ENCODE peak calls at places on chromosome 17, in ten cellular contexts. P is right atrium auricular region; W is body of pancreas; X is colonic mucosa; E is psoas muscle; F is left lung; T is CD8-positive, alpha-beta T cell; S is tibial nerve; K is left ventricle myocardium inferior; Z is ovary. L is an unnamed sample.

GRCh38 chr17:44247346-44248219 is 20.4 kb downstream of the SLC4A1 start:
- DNase-seq in P (no peak), W (no peak), X (no peak), E (peak; percentile 77), F (no peak), T (no peak), S (no peak), K (peak; percentile 65), Z (no peak), L (peak; percentile 77)

GRCh38 chr17:65892912-65893377 is 299.0 kb downstream of the CEP112 start:
- DNase-seq in P (no peak), W (no peak), X (no peak), E (no peak), F (no peak), T (no peak), S (no peak), K (no peak), Z (no peak), L (no peak)

GRCh38 chr17:74960739-74961342 is 11.7 kb downstream of the HID1 start:
- DNase-seq in P (no peak), W (no peak), X (peak; percentile 73), E (no peak), F (peak; percentile 80), T (no peak), S (no peak), K (no peak), Z (no peak), L (no peak)

GRCh38 chr17:37507108-37507507 is 17.4 kb downstream of the DUSP14 start:
- DNase-seq in P (no peak), W (no peak), X (no peak), E (no peak), F (no peak), T (no peak), S (no peak), K (no peak), Z (no peak), L (no peak)

GRCh38 chr17:30267625-30268024 is 24.1 kb downstream of the BLMH start:
- DNase-seq in P (no peak), W (no peak), X (no peak), E (no peak), F (no peak), T (no peak), S (no peak), K (no peak), Z (no peak), L (no peak)

GRCh38 chr17:73145641-73146040 is 19.2 kb upstream of the SSTR2 start:
- DNase-seq in P (no peak), W (no peak), X (no peak), E (no peak), F (no peak), T (no peak), S (no peak), K (no peak), Z (no peak), L (no peak)

GRCh38 chr17:28488884-28489276 is 15.4 kb downstream of the SLC13A2 start:
- DNase-seq in P (no peak), W (no peak), X (no peak), E (no peak), F (no peak), T (no peak), S (no peak), K (no peak), Z (no peak), L (no peak)

GRCh38 chr17:50634123-50634914 is at the start of gene ABCC3:
- DNase-seq in P (no peak), W (peak; percentile 69), X (peak; percentile 86), E (peak; percentile 67), F (peak; percentile 92), T (no peak), S (no peak), K (peak; percentile 30), Z (no peak), L (no peak)

GRCh38 chr17:81922566-81923301 is 4.8 kb upstream of the SIRT7 start:
- DNase-seq in P (no peak), W (no peak), X (no peak), E (peak; percentile 79), F (no peak), T (no peak), S (no peak), K (no peak), Z (peak; percentile 43), L (no peak)

GRCh38 chr17:81923302-81924260 is 4.0 kb downstream of the MAFG start:
- DNase-seq in P (peak; percentile 70), W (peak; percentile 65), X (peak; percentile 82), E (peak; percentile 89), F (peak; percentile 95), T (no peak), S (peak; percentile 46), K (peak; percentile 75), Z (peak; percentile 80), L (peak; percentile 72)

GRCh38 chr17:81926451-81927144 is 937 bp downstream of the MAFG start:
- DNase-seq in P (peak; percentile 89), W (peak; percentile 80), X (peak; percentile 93), E (peak; percentile 87), F (peak; percentile 90), T (no peak), S (peak; percentile 58), K (peak; percentile 81), Z (peak; percentile 71), L (peak; percentile 89)

GRCh38 chr17:81925860-81926450 is 1.6 kb downstream of the MAFG start:
- DNase-seq in P (no peak), W (no peak), X (no peak), E (no peak), F (no peak), T (no peak), S (no peak), K (no peak), Z (peak; percentile 18), L (no peak)

DNA sequence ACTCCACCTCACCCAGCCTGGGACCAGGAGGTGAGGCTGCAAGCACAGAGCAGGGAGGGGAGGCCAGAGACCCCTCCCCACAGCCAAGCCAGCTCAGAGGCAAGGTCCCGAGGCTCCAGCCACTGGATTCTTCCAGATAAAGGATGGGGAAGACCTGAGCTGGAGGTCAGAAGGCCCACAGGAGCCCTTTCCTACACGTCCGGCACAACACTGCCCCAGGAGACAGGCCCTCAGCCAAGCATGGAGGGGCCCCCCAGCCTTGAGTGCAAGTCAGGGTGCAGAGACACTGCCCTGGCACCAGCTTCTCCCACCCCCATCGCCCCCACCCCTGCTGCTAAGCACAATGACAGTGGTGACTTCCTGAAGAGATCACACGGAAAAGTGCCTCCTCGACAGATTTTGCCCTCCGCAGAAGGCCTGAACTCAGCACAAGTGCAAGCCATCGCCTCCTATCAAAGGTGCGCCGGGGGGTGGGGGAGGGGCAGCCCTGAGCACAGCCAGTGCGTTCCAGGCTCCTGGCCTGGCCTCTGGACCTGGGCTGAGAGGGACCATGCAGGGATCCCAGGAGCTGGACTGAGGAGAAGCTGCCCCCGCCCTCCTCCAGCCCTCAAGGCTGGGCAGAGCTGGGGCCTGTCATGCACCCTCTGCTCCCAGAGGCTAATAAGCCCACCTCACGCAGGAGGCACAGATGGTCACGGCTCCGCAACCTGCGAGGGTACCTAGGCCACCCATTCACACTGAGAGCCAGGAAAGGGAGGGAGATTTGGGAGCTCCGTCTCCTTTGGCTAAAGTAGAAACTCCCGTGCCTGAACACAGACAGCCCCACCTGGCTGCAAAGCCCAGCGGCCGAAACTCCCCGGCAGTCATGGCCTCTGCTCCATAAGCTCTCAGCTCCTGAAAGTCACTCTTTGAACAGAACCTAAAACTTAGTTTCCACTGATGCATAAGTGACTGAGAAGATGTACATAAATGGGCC is 2.7 kb downstream of the MAFG start:
- DNase-seq in P (no peak), W (no peak), X (no peak), E (no peak), F (no peak), T (no peak), S (no peak), K (no peak), Z (peak; percentile 36), L (no peak)
- H3K4me1 ChIP-seq in P (peaks cover 74% of the 10 kb centered on the region), W (peaks cover 51% of the 10 kb centered on the region), X (peaks cover 24% of the 10 kb centered on the region), E (peaks cover 58% of the 10 kb centered on the region), F (peaks cover 19% of the 10 kb centered on the region), T (peaks cover 28% of the 10 kb centered on the region), S (peaks cover 66% of the 10 kb centered on the region), K (peaks cover 74% of the 10 kb centered on the region), Z (peaks cover 30% of the 10 kb centered on the region), L (peaks cover 50% of the 10 kb centered on the region)

DNA sequence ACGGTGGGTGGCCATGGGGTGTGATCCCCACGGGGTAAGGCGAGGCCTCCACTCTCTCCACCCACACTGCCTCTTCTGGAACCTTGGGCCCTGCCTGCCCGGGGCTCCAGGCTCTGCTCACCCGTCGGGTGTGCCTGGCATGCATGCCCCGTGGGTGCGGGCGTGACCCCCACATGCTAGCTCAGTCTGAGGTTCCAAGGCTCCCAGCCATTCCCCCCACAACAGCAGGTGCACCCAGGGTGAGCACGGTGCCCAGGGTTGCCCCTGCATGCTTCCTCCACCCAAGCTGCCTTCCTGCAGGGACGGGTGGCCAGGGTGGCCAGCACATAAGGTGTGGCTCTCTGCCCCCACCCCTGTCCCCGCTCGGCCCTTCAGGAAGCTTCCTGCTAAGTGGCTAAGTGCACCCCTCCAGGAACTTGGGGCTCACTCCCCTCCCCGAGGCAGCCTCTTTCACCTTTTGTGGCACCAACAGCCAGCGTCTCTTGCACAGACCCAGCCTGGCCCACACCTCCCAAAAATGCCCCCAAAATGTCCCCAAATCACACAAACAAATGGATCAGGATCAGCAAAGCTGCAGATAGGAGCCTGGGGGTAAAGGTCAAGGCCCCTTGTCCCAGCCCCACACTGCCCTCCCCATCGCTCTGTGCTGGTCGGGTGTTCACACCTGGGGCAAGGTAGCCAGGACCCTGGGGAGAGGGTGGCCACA is 21.4 kb upstream of the PVALEF start:
- DNase-seq in P (no peak), W (no peak), X (no peak), E (no peak), F (no peak), T (no peak), S (no peak), K (no peak), Z (no peak), L (no peak)
- H3K4me1 ChIP-seq in P (peaks cover 9% of the 10 kb centered on the region), W (peaks cover 13% of the 10 kb centered on the region), X (no peaks in the 10 kb centered on the region), E (peaks cover 6% of the 10 kb centered on the region), F (peaks cover 6% of the 10 kb centered on the region), T (no peaks in the 10 kb centered on the region), S (peaks cover 30% of the 10 kb centered on the region), K (peaks cover 9% of the 10 kb centered on the region), Z (peaks cover 3% of the 10 kb centered on the region), L (peaks cover 4% of the 10 kb centered on the region)

DNA sequence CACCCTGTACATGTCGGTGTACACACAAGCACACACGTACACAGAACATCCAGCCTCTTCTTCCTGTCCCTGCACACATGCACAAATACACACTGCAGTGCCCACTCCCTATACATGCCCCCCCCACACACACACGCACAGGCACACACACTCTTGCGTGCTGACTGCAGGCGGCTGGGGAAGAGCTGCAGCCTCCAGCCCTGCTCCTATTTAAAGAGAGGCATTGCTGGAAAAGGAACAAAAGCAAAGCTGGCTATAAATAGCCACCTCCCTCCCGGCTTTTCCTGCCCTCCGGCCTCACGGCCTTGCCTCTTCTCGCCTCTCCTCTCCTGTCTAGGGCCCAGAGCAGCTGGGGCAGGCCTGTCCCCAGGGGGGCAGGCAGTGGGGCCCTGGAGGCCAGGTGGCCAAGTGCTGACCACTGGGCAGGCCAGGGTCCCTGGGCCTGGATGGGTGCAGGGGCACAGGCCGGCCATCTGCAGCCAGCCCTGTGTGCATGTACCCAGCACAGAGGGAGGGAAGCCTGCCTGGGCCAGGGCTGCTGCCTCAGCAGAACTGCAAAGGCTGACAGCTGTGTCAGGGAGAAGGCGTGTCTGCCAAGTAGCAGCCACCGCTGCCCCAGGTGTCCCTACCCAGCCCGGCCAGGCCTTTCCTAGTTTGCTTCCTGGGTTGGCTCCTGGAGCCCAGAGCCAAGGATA is 25.4 kb downstream of the RTN4RL1 start:
- DNase-seq in P (no peak), W (peak; percentile 80), X (peak; percentile 57), E (peak; percentile 82), F (no peak), T (no peak), S (no peak), K (peak; percentile 57), Z (peak; percentile 59), L (peak; percentile 80)
- H3K4me1 ChIP-seq in P (peaks cover 50% of the 10 kb centered on the region), W (peaks cover 68% of the 10 kb centered on the region), X (peaks cover 16% of the 10 kb centered on the region), E (peaks cover 47% of the 10 kb centered on the region), F (peaks cover 12% of the 10 kb centered on the region), T (no peaks in the 10 kb centered on the region), S (peaks cover 44% of the 10 kb centered on the region), K (peaks cover 52% of the 10 kb centered on the region), Z (peaks cover 12% of the 10 kb centered on the region), L (no peaks in the 10 kb centered on the region)

GRCh38 chr17:39934324-39934723 is 6.8 kb downstream of the LRRC3C start:
- DNase-seq in P (no peak), W (no peak), X (no peak), E (no peak), F (no peak), T (no peak), S (no peak), K (no peak), Z (no peak), L (no peak)
- H3K4me1 ChIP-seq in P (peaks cover 20% of the 10 kb centered on the region), W (peaks cover 5% of the 10 kb centered on the region), X (no peaks in the 10 kb centered on the region), E (peaks cover 22% of the 10 kb centered on the region), F (peaks cover 7% of the 10 kb centered on the region), T (peaks cover 3% of the 10 kb centered on the region), S (peaks cover 3% of the 10 kb centered on the region), K (peaks cover 54% of the 10 kb centered on the region), Z (no peaks in the 10 kb centered on the region), L (peaks cover 35% of the 10 kb centered on the region)